ENCODE peak calls at places on chromosomes 1 and 21, in five cellular contexts. One of them, this sample, is unnamed.

GRCh38 chr1:20616468-20617156 is 16.6 kb upstream of the PINK1 start:
- DNase-seq in NCI-H1694: no peak
- DNase-seq in foreskin fibroblast: no peak
- DNase-seq in HT1080: no peak
- DNase-seq in fibroblast of the aortic adventitia: peak
- DNase-seq in this sample: peak

GRCh38 chr1:3785045-3785444 is 11.3 kb downstream of the LRRC47 start:
- DNase-seq in NCI-H1694: no peak
- DNase-seq in foreskin fibroblast: no peak
- DNase-seq in HT1080: no peak
- DNase-seq in fibroblast of the aortic adventitia: no peak
- DNase-seq in this sample: no peak

GRCh38 chr1:197663178-197663953 is 111.9 kb downstream of the DENND1B start:
- DNase-seq in NCI-H1694: no peak
- DNase-seq in foreskin fibroblast: no peak
- DNase-seq in HT1080: no peak
- DNase-seq in fibroblast of the aortic adventitia: no peak
- DNase-seq in this sample: peak

GRCh38 chr1:62778208-62778607 is 5.7 kb upstream of the ATG4C start:
- DNase-seq in NCI-H1694: no peak
- DNase-seq in foreskin fibroblast: no peak
- DNase-seq in HT1080: no peak
- DNase-seq in fibroblast of the aortic adventitia: no peak
- DNase-seq in this sample: no peak

GRCh38 chr1:5465281-5465680 is 526.9 kb downstream of the NPHP4 start:
- DNase-seq in NCI-H1694: no peak
- DNase-seq in foreskin fibroblast: no peak
- DNase-seq in HT1080: no peak
- DNase-seq in fibroblast of the aortic adventitia: no peak
- DNase-seq in this sample: peak

GRCh38 chr1:200015811-200016210 is 11.7 kb upstream of the NR5A2 start:
- DNase-seq in NCI-H1694: no peak
- DNase-seq in foreskin fibroblast: no peak
- DNase-seq in HT1080: no peak
- DNase-seq in fibroblast of the aortic adventitia: peak
- DNase-seq in this sample: no peak

GRCh38 chr1:202310071-202310725 is 31.5 kb downstream of the UBE2T start:
- DNase-seq in NCI-H1694: no peak
- DNase-seq in foreskin fibroblast: no peak
- DNase-seq in HT1080: no peak
- DNase-seq in fibroblast of the aortic adventitia: no peak
- DNase-seq in this sample: no peak

GRCh38 chr21:21200939-21201610 is 202.9 kb downstream of the NCAM2 start:
- DNase-seq in NCI-H1694: no peak
- DNase-seq in foreskin fibroblast: peak
- DNase-seq in HT1080: peak
- DNase-seq in fibroblast of the aortic adventitia: peak
- DNase-seq in this sample: peak

GRCh38 chr1:160834945-160835565 is 27.6 kb downstream of the CD244 start:
- DNase-seq in NCI-H1694: peak
- DNase-seq in foreskin fibroblast: peak
- DNase-seq in HT1080: peak
- DNase-seq in fibroblast of the aortic adventitia: peak
- DNase-seq in this sample: peak

GRCh38 chr1:197618065-197618464 is 157.2 kb downstream of the DENND1B start:
- DNase-seq in NCI-H1694: peak
- DNase-seq in foreskin fibroblast: no peak
- DNase-seq in HT1080: no peak
- DNase-seq in fibroblast of the aortic adventitia: peak
- DNase-seq in this sample: no peak

GRCh38 chr1:119219711-119220110 is 79.3 kb upstream of the WARS2 start:
- DNase-seq in NCI-H1694: no peak
- DNase-seq in foreskin fibroblast: no peak
- DNase-seq in HT1080: no peak
- DNase-seq in fibroblast of the aortic adventitia: no peak
- DNase-seq in this sample: no peak

GRCh38 chr1:51648180-51649109 is 31.6 kb downstream of the OSBPL9 start:
- DNase-seq in NCI-H1694: no peak
- DNase-seq in foreskin fibroblast: peak
- DNase-seq in HT1080: peak
- DNase-seq in fibroblast of the aortic adventitia: peak
- DNase-seq in this sample: peak

GRCh38 chr1:32623775-32624174 is 26.6 kb downstream of the ZBTB8OS start:
- DNase-seq in NCI-H1694: no peak
- DNase-seq in foreskin fibroblast: no peak
- DNase-seq in HT1080: no peak
- DNase-seq in fibroblast of the aortic adventitia: no peak
- DNase-seq in this sample: no peak

GRCh38 chr1:67846538-67846937 is 13.3 kb upstream of the GNG12 start:
- DNase-seq in NCI-H1694: no peak
- DNase-seq in foreskin fibroblast: no peak
- DNase-seq in HT1080: no peak
- DNase-seq in fibroblast of the aortic adventitia: no peak
- DNase-seq in this sample: no peak

GRCh38 chr1:29475256-29475800 is 239.0 kb downstream of the PTPRU start:
- DNase-seq in NCI-H1694: no peak
- DNase-seq in foreskin fibroblast: no peak
- DNase-seq in HT1080: no peak
- DNase-seq in fibroblast of the aortic adventitia: no peak
- DNase-seq in this sample: no peak

GRCh38 chr1:40204855-40205254 is 42.9 kb upstream of the TMCO2 start:
- DNase-seq in NCI-H1694: no peak
- DNase-seq in foreskin fibroblast: no peak
- DNase-seq in HT1080: no peak
- DNase-seq in fibroblast of the aortic adventitia: no peak
- DNase-seq in this sample: no peak

GRCh38 chr1:82153282-82153630 is 352.5 kb downstream of the ADGRL2 start:
- DNase-seq in NCI-H1694: no peak
- DNase-seq in foreskin fibroblast: peak
- DNase-seq in HT1080: no peak
- DNase-seq in fibroblast of the aortic adventitia: peak
- DNase-seq in this sample: no peak

GRCh38 chr1:6783956-6784559 is 1.2 kb upstream of the CAMTA1 start:
- DNase-seq in NCI-H1694: no peak
- DNase-seq in foreskin fibroblast: no peak
- DNase-seq in HT1080: no peak
- DNase-seq in fibroblast of the aortic adventitia: peak
- DNase-seq in this sample: no peak

GRCh38 chr21:45052960-45053359 is 21.4 kb upstream of the ADARB1 start:
- DNase-seq in NCI-H1694: no peak
- DNase-seq in foreskin fibroblast: no peak
- DNase-seq in HT1080: no peak
- DNase-seq in fibroblast of the aortic adventitia: no peak
- DNase-seq in this sample: no peak

GRCh38 chr21:15063821-15064575 is 802 bp downstream of the NRIP1 start:
- DNase-seq in NCI-H1694: no peak
- DNase-seq in foreskin fibroblast: peak
- DNase-seq in HT1080: peak
- DNase-seq in fibroblast of the aortic adventitia: peak
- DNase-seq in this sample: peak

GRCh38 chr1:23198373-23198772 is 18.9 kb downstream of the HTR1D start:
- DNase-seq in NCI-H1694: no peak
- DNase-seq in foreskin fibroblast: peak
- DNase-seq in HT1080: peak
- DNase-seq in fibroblast of the aortic adventitia: peak
- DNase-seq in this sample: peak

GRCh38 chr1:53299233-53299632 is 28.6 kb downstream of the LRP8 start:
- DNase-seq in NCI-H1694: no peak
- DNase-seq in foreskin fibroblast: peak
- DNase-seq in HT1080: no peak
- DNase-seq in fibroblast of the aortic adventitia: no peak
- DNase-seq in this sample: no peak

GRCh38 chr1:218317061-218317460 is 28.1 kb upstream of the TGFB2 start:
- DNase-seq in NCI-H1694: no peak
- DNase-seq in foreskin fibroblast: peak
- DNase-seq in HT1080: no peak
- DNase-seq in fibroblast of the aortic adventitia: no peak
- DNase-seq in this sample: no peak

GRCh38 chr21:31612889-31613785 is 46.4 kb upstream of the SOD1 start:
- DNase-seq in NCI-H1694: no peak
- DNase-seq in foreskin fibroblast: peak
- DNase-seq in HT1080: no peak
- DNase-seq in fibroblast of the aortic adventitia: peak
- DNase-seq in this sample: peak

GRCh38 chr1:42950146-42950480 is 8.6 kb downstream of the SLC2A1 start:
- DNase-seq in NCI-H1694: no peak
- DNase-seq in foreskin fibroblast: peak
- DNase-seq in HT1080: peak
- DNase-seq in fibroblast of the aortic adventitia: peak
- DNase-seq in this sample: peak

GRCh38 chr1:23368562-23369334 is 888 bp downstream of the ZNF436 start:
- DNase-seq in NCI-H1694: peak
- DNase-seq in foreskin fibroblast: peak
- DNase-seq in HT1080: peak
- DNase-seq in fibroblast of the aortic adventitia: peak
- DNase-seq in this sample: peak

GRCh38 chr1:154808261-154808908 is 61.7 kb downstream of the KCNN3 start:
- DNase-seq in NCI-H1694: no peak
- DNase-seq in foreskin fibroblast: no peak
- DNase-seq in HT1080: no peak
- DNase-seq in fibroblast of the aortic adventitia: no peak
- DNase-seq in this sample: no peak

GRCh38 chr21:17612023-17612564 is 607 bp downstream of the BTG3 start:
- DNase-seq in NCI-H1694: no peak
- DNase-seq in foreskin fibroblast: peak
- DNase-seq in HT1080: no peak
- DNase-seq in fibroblast of the aortic adventitia: peak
- DNase-seq in this sample: peak

GRCh38 chr1:28927442-28928305 is 13.3 kb downstream of the EPB41 start:
- DNase-seq in NCI-H1694: no peak
- DNase-seq in foreskin fibroblast: peak
- DNase-seq in HT1080: no peak
- DNase-seq in fibroblast of the aortic adventitia: peak
- DNase-seq in this sample: no peak

GRCh38 chr1:154951901-154952657 is 3.8 kb downstream of the PBXIP1 start:
- DNase-seq in NCI-H1694: no peak
- DNase-seq in foreskin fibroblast: no peak
- DNase-seq in HT1080: no peak
- DNase-seq in fibroblast of the aortic adventitia: no peak
- DNase-seq in this sample: no peak

GRCh38 chr1:8239306-8240023 is 78.4 kb upstream of the SLC45A1 start:
- DNase-seq in NCI-H1694: no peak
- DNase-seq in foreskin fibroblast: peak
- DNase-seq in HT1080: no peak
- DNase-seq in fibroblast of the aortic adventitia: no peak
- DNase-seq in this sample: peak

GRCh38 chr1:62407398-62408009 is 29.3 kb upstream of the USP1 start:
- DNase-seq in NCI-H1694: peak
- DNase-seq in foreskin fibroblast: peak
- DNase-seq in HT1080: peak
- DNase-seq in fibroblast of the aortic adventitia: peak
- DNase-seq in this sample: peak

GRCh38 chr1:225911207-225912130 is 12.6 kb downstream of the PYCR2 start:
- DNase-seq in NCI-H1694: no peak
- DNase-seq in foreskin fibroblast: peak
- DNase-seq in HT1080: peak
- DNase-seq in fibroblast of the aortic adventitia: peak
- DNase-seq in this sample: no peak

This sample was measured in M059J.